ENCODE peak calls at places on chromosomes 11 and 22, in six cellular contexts. U is HT1080; E is activated CD4-positive, alpha-beta T cell treated with anti-CD3 and anti-CD28 coated beads for 48 hours; K is midbrain; B is occipital lobe; R is PC-3. O is an unnamed sample.

GRCh38 chr22:41587347-41587723 is 2.3 kb downstream of the PMM1 start:
- DNase-seq in U (no peak), E (no peak), K (no peak), B (no peak), R (no peak), O (no peak)

GRCh38 chr11:3837793-3838192 is 3.0 kb downstream of the RHOG start:
- DNase-seq in U (no peak), E (no peak), K (peak; percentile 55), B (no peak), R (no peak), O (no peak)

GRCh38 chr11:28110839-28111235 is 2.6 kb downstream of the METTL15 start:
- DNase-seq in U (no peak), E (no peak), K (no peak), B (no peak), R (no peak), O (no peak)

GRCh38 chr11:96207459-96208449 is 135.2 kb downstream of the MAML2 start:
- DNase-seq in U (peak; percentile 80), E (peak; percentile 32), K (no peak), B (no peak), R (peak; percentile 92), O (no peak)

GRCh38 chr11:17898071-17898470 is 114.8 kb downstream of the SERGEF start:
- DNase-seq in U (no peak), E (no peak), K (no peak), B (no peak), R (no peak), O (no peak)

GRCh38 chr11:86099727-86100320 is 30.9 kb upstream of the PICALM start:
- DNase-seq in U (peak; percentile 68), E (peak; percentile 5), K (no peak), B (no peak), R (peak; percentile 82), O (no peak)

GRCh38 chr11:125382211-125382807 is 113.8 kb downstream of the FEZ1 start:
- DNase-seq in U (no peak), E (no peak), K (no peak), B (no peak), R (no peak), O (no peak)

GRCh38 chr11:58216476-58216875 is 4.0 kb downstream of the OR1S1 start:
- DNase-seq in U (no peak), E (no peak), K (no peak), B (no peak), R (no peak), O (no peak)

GRCh38 chr22:37544955-37545702 is 15.2 kb upstream of the CDC42EP1 start:
- DNase-seq in U (peak; percentile 64), E (peak; percentile 75), K (peak; percentile 44), B (no peak), R (peak; percentile 78), O (peak; percentile 72)

GRCh38 chr11:11036185-11037161 is 178.6 kb upstream of the ZBED5 start:
- DNase-seq in U (peak; percentile 26), E (peak; percentile 18), K (peak; percentile 65), B (no peak), R (peak; percentile 66), O (peak; percentile 38)

GRCh38 chr11:125304111-125304639 is 139.6 kb downstream of the PKNOX2 start:
- DNase-seq in U (no peak), E (no peak), K (no peak), B (no peak), R (no peak), O (no peak)

GRCh38 chr11:46597609-46598219 is 3.9 kb upstream of the AMBRA1 start:
- DNase-seq in U (peak; percentile 77), E (no peak), K (no peak), B (no peak), R (no peak), O (no peak)

GRCh38 chr11:82790723-82791487 is 57.2 kb upstream of the FAM181B start:
- DNase-seq in U (no peak), E (no peak), K (no peak), B (no peak), R (no peak), O (no peak)

GRCh38 chr22:40498454-40499186 is 128.2 kb downstream of the SGSM3 start:
- DNase-seq in U (peak; percentile 99), E (no peak), K (no peak), B (no peak), R (peak; percentile 95), O (no peak)

GRCh38 chr11:87859583-87859982 is 315.7 kb downstream of the RAB38 start:
- DNase-seq in U (peak; percentile 23), E (no peak), K (peak; percentile 53), B (no peak), R (peak; percentile 52), O (no peak)

GRCh38 chr11:1390603-1391164 is 950 bp downstream of the BRSK2 start:
- DNase-seq in U (no peak), E (no peak), K (peak; percentile 63), B (no peak), R (no peak), O (no peak)

GRCh38 chr11:105937738-105938137 is 84.3 kb downstream of the MSANTD4 start:
- DNase-seq in U (peak; percentile 39), E (no peak), K (peak; percentile 31), B (no peak), R (no peak), O (no peak)

O was measured in stimulated activated CD4-positive, alpha-beta T cell treated with anti-CD3 and anti-CD28 coated beads, Interleukin-15, amount 100 ng/mL, for 24 hours.